ENCODE peak calls at places on chromosomes 11 and 22, in ten cellular contexts. Y is GM23248, Z is GM12878, T is neuronal stem cell, B is breast epithelium, X is Panc1, N is sigmoid colon, I is fibroblast of lung, P is A549, V is GM23338. A is an unnamed sample. For H3K4me1, the result is how much of the 10 kb centered on the place peaks cover.

GRCh38 chr11:9061807-9062206 is 29.6 kb downstream of the SCUBE2 start:
- DNase-seq in Y (no peak), Z (no peak), T (no peak), B (no peak), X (no peak), N (no peak), I (no peak), P (no peak), V (no peak), A (no peak)

GRCh38 chr22:49633010-49633324 is 194.7 kb downstream of the BRD1 start:
- DNase-seq in Y (no peak), Z (no peak), T (no peak), B (no peak), X (no peak), N (no peak), I (no peak), P (no peak), V (no peak), A (no peak)

GRCh38 chr22:47846206-47846605 is 1083.8 kb downstream of the TBC1D22A start:
- DNase-seq in Y (no peak), Z (no peak), T (no peak), B (no peak), X (no peak), N (no peak), I (no peak), P (no peak), V (no peak), A (no peak)

GRCh38 chr11:121797496-121797895 is 318.5 kb downstream of the BLID start:
- DNase-seq in Y (no peak), Z (no peak), T (no peak), B (no peak), X (no peak), N (no peak), I (no peak), P (no peak), V (no peak), A (no peak)

GRCh38 chr22:45261407-45262088 is 20.9 kb upstream of the KIAA0930 start:
- DNase-seq in Y (no peak), Z (no peak), T (no peak), B (no peak), X (no peak), N (no peak), I (no peak), P (no peak), V (no peak), A (no peak)

GRCh38 chr11:16924826-16925494 is 89.3 kb downstream of the PLEKHA7 start:
- DNase-seq in Y (peak), Z (no peak), T (peak), B (peak), X (no peak), N (peak), I (peak), P (peak), V (peak), A (peak)

GRCh38 chr11:126460417-126461095 is 105.1 kb downstream of the ST3GAL4 start:
- DNase-seq in Y (no peak), Z (no peak), T (no peak), B (no peak), X (no peak), N (no peak), I (no peak), P (no peak), V (no peak), A (no peak)

GRCh38 chr11:83766932-83767331 is 480.8 kb upstream of the CCDC90B start:
- DNase-seq in Y (no peak), Z (no peak), T (no peak), B (no peak), X (no peak), N (no peak), I (no peak), P (no peak), V (no peak), A (no peak)

GRCh38 chr11:18452927-18453326 is 2.7 kb upstream of the LDHAL6A start:
- DNase-seq in Y (peak), Z (no peak), T (no peak), B (no peak), X (no peak), N (no peak), I (no peak), P (no peak), V (no peak), A (no peak)

GRCh38 chr11:11442791-11443190 is 89.7 kb upstream of the CSNK2A3 start:
- DNase-seq in Y (no peak), Z (no peak), T (no peak), B (no peak), X (no peak), N (no peak), I (no peak), P (no peak), V (no peak), A (no peak)

DNA sequence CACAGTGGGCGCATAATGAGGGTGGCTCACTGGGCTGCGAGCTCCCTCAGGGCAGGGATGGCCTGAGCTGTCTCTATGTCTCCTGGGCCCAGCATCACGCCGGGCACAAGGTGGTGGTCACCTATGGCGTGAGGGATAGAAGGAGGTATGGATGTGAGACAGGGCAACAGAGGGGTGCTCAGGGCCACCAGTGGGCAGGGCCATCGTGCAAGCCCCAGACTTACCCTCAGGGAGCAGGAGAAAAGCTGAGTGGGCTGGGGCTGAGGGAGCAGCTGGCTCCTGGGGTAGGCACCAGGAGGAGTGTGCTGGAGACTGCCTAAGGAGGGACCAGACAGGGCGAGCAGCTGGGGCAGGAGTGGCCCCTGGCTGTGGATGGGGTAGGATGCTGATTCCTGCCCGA is 34.3 kb upstream of the KLHL35 start:
- DNase-seq in Y (no peak), Z (no peak), T (no peak), B (no peak), X (no peak), N (no peak), I (no peak), P (no peak), V (no peak), A (no peak)
- H3K4me1 ChIP-seq in Y (under half), Z (under half), T (under half), B (under half), X (under half), N (under half), I (under half), P (under half), V (under half), A (under half)

GRCh38 chr22:31230155-31230870 is 18.2 kb downstream of the LIMK2 start:
- DNase-seq in Y (peak), Z (peak), T (no peak), B (no peak), X (no peak), N (no peak), I (peak), P (no peak), V (no peak), A (peak)
- H3K4me3 ChIP-seq in Y (no peak), Z (no peak), T (no peak), B (no peak), X (no peak), N (no peak), I (no peak), P (no peak), V (no peak), A (no peak)

DNA sequence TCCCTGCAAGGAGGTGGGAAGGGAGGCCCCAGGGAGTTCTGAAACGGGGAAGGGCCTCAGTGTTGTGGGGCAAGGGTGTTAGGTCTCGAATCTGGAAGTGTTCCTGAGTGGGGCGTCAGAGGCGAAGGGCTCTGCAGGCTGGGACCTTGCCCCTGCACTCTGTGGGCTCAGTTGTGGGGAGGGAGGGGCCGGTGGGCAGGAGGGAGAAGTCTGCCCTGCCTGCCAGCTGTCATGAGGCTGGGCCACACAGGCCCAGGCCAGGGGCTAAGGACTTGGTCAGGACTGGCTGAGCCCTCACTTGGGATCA is at the start of gene CRACR2B:
- DNase-seq in Y (no peak), Z (no peak), T (no peak), B (no peak), X (no peak), N (no peak), I (no peak), P (no peak), V (no peak), A (no peak)
- H3K4me1 ChIP-seq in Y (under half), Z (under half), T (half or more), B (under half), X (half or more), N (under half), I (under half), P (half or more), V (under half), A (half or more)

DNA sequence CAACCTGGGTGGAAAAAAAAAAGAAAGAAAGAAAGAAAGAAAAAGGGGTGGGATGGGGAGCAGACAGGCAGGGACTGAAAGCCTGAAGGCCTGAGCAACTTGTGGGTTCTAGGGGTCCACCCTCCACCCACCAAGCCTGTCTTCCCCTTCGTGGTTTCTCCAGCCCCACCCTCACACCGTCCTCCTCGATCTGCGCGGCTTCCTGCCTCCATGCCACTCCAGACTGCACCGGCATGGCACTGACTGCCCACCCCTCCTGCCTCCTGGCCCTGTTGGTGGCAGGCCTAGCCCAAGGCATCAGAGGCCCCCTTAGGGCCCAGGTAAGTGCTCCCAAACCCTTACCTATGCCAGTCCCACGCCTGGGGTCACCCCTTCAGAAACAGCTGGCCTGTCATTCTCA is at the start of gene CTSW:
- DNase-seq in Y (no peak), Z (no peak), T (no peak), B (no peak), X (no peak), N (no peak), I (no peak), P (no peak), V (no peak), A (no peak)
- H3K4me3 ChIP-seq in Y (no peak), Z (no peak), T (no peak), B (no peak), X (no peak), N (no peak), I (no peak), P (no peak), V (no peak), A (no peak)

GRCh38 chr11:59267738-59268475 is 55.2 kb upstream of the MPEG1 start:
- DNase-seq in Y (no peak), Z (no peak), T (no peak), B (no peak), X (no peak), N (no peak), I (no peak), P (no peak), V (no peak), A (no peak)
- H3K4me1 ChIP-seq in Y (under half), Z (under half), T (under half), B (under half), X (under half), N (under half), I (under half), P (under half), V (under half), A (under half)

A was measured in right lobe of liver.